ENCODE peak calls at places on chromosomes 16 and 17, in nine cellular contexts. V, R, W, C, S, D, Z, Y and X are unnamed samples. For H3K4me1, the result is how much of the 10 kb centered on the place peaks cover.

GRCh38 chr17:75430159-75430748 is 24.8 kb upstream of the GRB2 start:
- DNase-seq in V (no peak), R (peak), W (no peak), C (peak), S (no peak), D (no peak), Z (no peak), Y (no peak), X (no peak)

GRCh38 chr17:61411114-61411943 is 11.7 kb downstream of the TBX2 start:
- DNase-seq in V (peak), R (peak), W (peak), C (peak), S (no peak), D (peak), Z (peak), Y (no peak), X (no peak)

GRCh38 chr17:67027031-67027628 is 17.2 kb upstream of the CACNG1 start:
- DNase-seq in V (no peak), R (peak), W (no peak), C (no peak), S (no peak), D (no peak), Z (no peak), Y (no peak), X (no peak)

GRCh38 chr16:56389554-56389953 is 35.8 kb downstream of the AMFR start:
- DNase-seq in V (no peak), R (peak), W (no peak), C (no peak), S (no peak), D (no peak), Z (no peak), Y (no peak), X (no peak)

GRCh38 chr17:57542518-57542917 is 202.6 kb downstream of the CCDC182 start:
- DNase-seq in V (no peak), R (no peak), W (no peak), C (no peak), S (no peak), D (no peak), Z (no peak), Y (no peak), X (no peak)

GRCh38 chr17:61532818-61533217 is 58.2 kb downstream of the NACA2 start:
- DNase-seq in V (no peak), R (no peak), W (no peak), C (no peak), S (no peak), D (no peak), Z (no peak), Y (no peak), X (no peak)

GRCh38 chr17:50516980-50517379 is 8.7 kb downstream of the MYCBPAP start:
- DNase-seq in V (no peak), R (no peak), W (no peak), C (no peak), S (no peak), D (no peak), Z (no peak), Y (no peak), X (no peak)

GRCh38 chr16:3063617-3064389 is 1.6 kb upstream of the IL32 start:
- DNase-seq in V (no peak), R (no peak), W (no peak), C (no peak), S (no peak), D (no peak), Z (no peak), Y (no peak), X (no peak)

GRCh38 chr16:85222151-85222863 is 110.0 kb upstream of the CIBAR2 start:
- DNase-seq in V (no peak), R (no peak), W (no peak), C (no peak), S (no peak), D (no peak), Z (no peak), Y (no peak), X (no peak)

GRCh38 chr16:85569615-85570212 is 43.4 kb upstream of the GSE1 start:
- DNase-seq in V (no peak), R (peak), W (no peak), C (no peak), S (no peak), D (no peak), Z (no peak), Y (peak), X (no peak)

GRCh38 chr16:383326-384020 is 1.7 kb upstream of the PGAP6 start:
- DNase-seq in V (peak), R (no peak), W (peak), C (peak), S (no peak), D (peak), Z (no peak), Y (no peak), X (no peak)

GRCh38 chr17:18925187-18925586 is 26.8 kb upstream of the SLC5A10 start:
- DNase-seq in V (no peak), R (no peak), W (no peak), C (no peak), S (no peak), D (no peak), Z (no peak), Y (no peak), X (no peak)

GRCh38 chr16:70578035-70578434 is 54.4 kb downstream of the SF3B3 start:
- DNase-seq in V (no peak), R (no peak), W (no peak), C (no peak), S (no peak), D (peak), Z (no peak), Y (no peak), X (no peak)

GRCh38 chr16:89150090-89150835 is 21.3 kb upstream of the CDH15 start:
- DNase-seq in V (peak), R (no peak), W (no peak), C (peak), S (no peak), D (no peak), Z (no peak), Y (no peak), X (no peak)

GRCh38 chr16:68592466-68593337 is 52.4 kb upstream of the CDH3 start:
- DNase-seq in V (no peak), R (no peak), W (peak), C (no peak), S (no peak), D (no peak), Z (no peak), Y (peak), X (no peak)

GRCh38 chr17:8719291-8720246 is 25.1 kb downstream of the CCDC42 start:
- DNase-seq in V (no peak), R (no peak), W (no peak), C (no peak), S (no peak), D (no peak), Z (no peak), Y (no peak), X (no peak)

GRCh38 chr16:59601452-59601851 is 867.3 kb upstream of the GOT2 start:
- DNase-seq in V (no peak), R (no peak), W (no peak), C (no peak), S (no peak), D (no peak), Z (no peak), Y (no peak), X (no peak)

GRCh38 chr16:27429981-27430441 is 28.0 kb downstream of the IL21R start:
- DNase-seq in V (peak), R (no peak), W (no peak), C (no peak), S (no peak), D (peak), Z (no peak), Y (no peak), X (peak)

GRCh38 chr17:51820766-51821165 is 337.7 kb downstream of the CA10 start:
- DNase-seq in V (no peak), R (no peak), W (no peak), C (no peak), S (no peak), D (no peak), Z (no peak), Y (no peak), X (no peak)

GRCh38 chr16:59510008-59510424 is 775.9 kb upstream of the GOT2 start:
- DNase-seq in V (no peak), R (no peak), W (no peak), C (no peak), S (no peak), D (no peak), Z (no peak), Y (no peak), X (no peak)

GRCh38 chr17:72890711-72891110 is 201.8 kb downstream of the SLC39A11 start:
- DNase-seq in V (no peak), R (peak), W (no peak), C (no peak), S (no peak), D (no peak), Z (no peak), Y (peak), X (no peak)

DNA sequence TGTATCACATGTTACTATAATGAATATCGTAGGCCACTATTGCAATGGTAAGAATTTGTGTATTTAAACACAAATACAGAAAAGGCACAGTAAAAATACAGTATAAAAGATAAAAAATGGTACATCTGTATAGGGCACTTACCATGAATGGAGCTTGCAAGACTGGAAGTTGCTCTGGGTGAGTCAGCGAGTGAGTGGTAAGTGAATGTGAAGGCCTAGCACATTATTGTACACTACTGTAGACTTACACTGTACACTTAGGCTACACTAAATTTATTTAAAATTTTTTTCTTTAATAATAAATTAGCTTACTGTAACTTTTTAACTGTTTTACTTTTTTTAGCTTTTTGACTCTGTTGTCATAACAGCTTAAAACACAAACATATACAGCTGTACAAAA is 42.5 kb downstream of the AKAP10 start:
- DNase-seq in V (no peak), R (peak), W (no peak), C (no peak), S (no peak), D (no peak), Z (no peak), Y (no peak), X (no peak)
- TF ChIP-seq POLR2A in V (no peak), R (no peak), W (no peak), C (no peak), S (no peak), D (no peak), Z (no peak), Y (no peak), X (no peak)

DNA sequence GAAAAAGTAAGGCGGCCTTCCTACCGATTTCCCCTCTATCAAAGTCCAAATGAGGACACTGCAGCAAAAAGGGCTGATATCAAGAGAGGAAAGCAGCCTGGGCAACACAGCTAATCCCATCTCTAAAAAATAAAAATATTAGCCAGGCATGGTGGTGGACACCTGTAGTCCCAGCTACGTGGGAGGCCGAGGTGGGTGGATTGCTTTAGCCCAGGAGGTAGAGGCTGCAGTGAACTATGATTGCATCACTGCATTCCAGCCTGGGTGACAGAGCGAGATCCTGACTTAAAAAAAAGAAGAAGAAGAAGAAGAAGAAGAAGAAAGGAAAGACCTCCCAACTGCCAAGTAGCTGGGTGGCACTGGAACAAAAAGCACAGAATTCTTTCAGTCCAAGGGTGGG is 14.4 kb downstream of the CACNB1 start:
- DNase-seq in V (no peak), R (no peak), W (no peak), C (no peak), S (no peak), D (no peak), Z (no peak), Y (no peak), X (no peak)
- H3K4me1 ChIP-seq in V (under half), R (under half), W (under half), C (under half), S (under half), D (under half), Z (under half), Y (under half), X (under half)

DNA sequence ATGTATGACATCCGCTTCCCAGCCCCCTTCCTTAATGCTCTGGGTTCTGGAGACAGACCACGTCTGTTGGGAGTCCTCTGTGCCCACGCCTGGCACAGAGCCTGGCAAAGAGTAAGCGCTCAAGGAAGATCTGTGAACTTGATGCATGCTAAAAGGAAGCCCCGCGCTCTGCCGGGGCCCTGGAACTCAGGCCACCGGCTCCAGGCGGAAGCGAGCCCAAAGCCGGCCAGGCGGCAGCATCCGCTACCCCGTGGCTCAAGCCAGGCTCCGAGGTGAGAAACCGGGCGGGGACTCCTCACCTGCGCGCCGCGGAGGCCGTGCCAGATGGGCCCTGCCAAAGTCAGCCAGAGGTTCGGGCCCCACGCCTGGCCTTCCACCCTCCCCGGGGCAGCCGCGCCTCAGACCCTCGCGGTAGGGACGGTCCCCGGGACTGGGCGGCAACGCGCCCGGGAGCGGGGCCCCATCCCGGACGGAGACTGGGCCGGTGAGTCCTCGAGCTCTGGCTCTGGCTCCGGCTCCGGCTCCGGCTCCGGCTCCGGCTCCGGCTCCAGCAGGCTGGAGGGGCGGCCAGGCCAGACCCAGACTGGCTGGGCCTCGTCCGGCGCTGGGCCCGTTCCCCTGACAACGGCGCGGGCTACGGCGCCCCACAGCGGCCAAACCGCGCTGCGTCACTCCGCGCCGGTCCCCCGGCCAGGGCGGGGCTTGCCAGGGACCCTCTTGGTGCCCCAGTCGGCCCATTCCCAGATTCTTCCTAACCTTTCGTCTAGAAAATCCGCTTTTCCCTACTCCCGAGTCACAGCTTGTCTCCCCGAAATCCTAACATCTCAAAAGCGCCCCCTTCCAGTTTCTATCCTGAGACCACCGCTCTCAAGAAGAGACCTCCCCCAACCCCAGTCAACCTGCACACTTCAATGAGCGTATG is at the start of gene ZDHHC1:
- DNase-seq in V (peak), R (peak), W (peak), C (peak), S (no peak), D (peak), Z (peak), Y (no peak), X (no peak)
- TF ChIP-seq POLR2A in V (peak), R (no peak), W (no peak), C (no peak), S (peak), D (no peak), Z (peak), Y (no peak), X (no peak)

DNA sequence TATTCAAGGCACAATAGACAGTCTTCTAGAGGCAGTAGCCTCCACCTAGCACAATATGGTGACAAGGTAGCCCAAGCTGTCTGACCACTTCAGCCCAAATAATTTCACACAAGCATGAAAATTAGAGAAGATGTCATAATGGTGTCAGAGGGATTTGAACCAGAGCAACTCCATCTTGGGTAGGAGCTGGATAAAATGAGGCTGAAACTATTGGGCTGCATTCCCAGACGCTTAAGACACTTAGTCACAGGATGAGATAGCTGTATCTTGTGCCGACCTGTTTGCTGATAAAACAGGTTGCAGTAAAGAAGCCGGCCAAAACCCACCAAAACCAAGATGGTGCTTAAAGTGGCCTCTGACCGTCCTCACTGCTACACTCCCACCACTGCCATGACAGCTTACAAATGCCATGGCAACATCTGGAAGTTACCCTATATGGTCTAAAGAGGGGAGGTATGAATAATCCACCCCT is 192.6 kb downstream of the CPPED1 start:
- DNase-seq in V (no peak), R (no peak), W (no peak), C (no peak), S (no peak), D (no peak), Z (no peak), Y (peak), X (peak)
- H3K4me1 ChIP-seq in V (under half), R (under half), W (under half), C (under half), S (under half), D (under half), Z (under half), Y (half or more), X (under half)

DNA sequence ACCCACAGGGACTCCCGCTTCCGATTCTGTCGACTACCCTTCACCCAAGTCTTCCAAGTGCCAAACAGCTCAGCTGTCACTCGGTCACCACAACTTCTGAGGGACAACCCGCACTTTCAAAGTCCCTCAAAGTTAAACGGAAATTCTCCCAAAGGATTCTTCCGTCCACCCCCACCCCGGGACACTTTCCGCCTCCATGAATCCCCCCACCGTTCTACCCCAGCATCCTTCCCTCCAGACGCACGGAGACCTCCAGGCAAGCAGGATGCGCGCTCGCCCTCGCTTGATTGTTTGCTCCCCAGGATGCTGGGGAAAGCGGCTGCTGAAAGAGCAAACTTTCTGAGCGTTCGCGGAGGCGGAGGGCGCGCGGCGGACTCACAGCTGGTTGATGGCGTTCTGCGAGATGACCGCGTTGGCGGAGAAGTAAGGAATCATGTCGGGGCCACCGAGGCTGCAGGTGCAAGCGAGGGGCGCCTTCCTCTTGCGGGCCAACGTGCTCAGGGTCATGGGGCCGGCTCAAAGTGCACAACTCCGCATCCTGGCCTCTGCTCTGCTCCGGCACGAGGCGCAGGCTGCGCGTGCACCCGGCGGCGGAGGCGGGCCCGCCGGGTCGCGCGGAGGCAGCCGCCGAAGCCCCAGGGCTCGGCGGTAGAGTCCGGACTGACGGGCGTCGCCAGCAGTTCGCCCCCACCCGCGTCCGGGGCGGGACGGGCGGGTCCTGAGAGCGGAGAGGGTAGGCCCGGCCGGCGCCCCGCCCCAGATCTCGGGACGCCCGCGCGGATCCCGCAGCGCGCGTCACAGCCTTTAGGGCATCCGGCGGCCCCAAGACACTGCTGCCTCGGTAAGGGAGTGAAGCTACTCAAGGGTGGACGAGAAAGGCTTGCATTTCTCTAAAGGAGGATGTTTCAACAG is 138.3 kb upstream of the CORO6 start:
- DNase-seq in V (peak), R (peak), W (peak), C (peak), S (peak), D (peak), Z (peak), Y (no peak), X (peak)
- TF ChIP-seq POLR2A in V (peak), R (peak), W (peak), C (peak), S (peak), D (no peak), Z (peak), Y (no peak), X (peak)

GRCh38 chr17:2905269-2905668 is 109.0 kb downstream of the RAP1GAP2 start:
- DNase-seq in V (no peak), R (no peak), W (no peak), C (no peak), S (no peak), D (no peak), Z (no peak), Y (no peak), X (no peak)
- H3K4me1 ChIP-seq in V (under half), R (under half), W (under half), C (under half), S (under half), D (under half), Z (under half), Y (under half), X (under half)